ENCODE peak calls at places on chromosome 21, in five cellular contexts. J is PC-3, R is RWPE1, Y is left ventricle myocardium inferior, G is colonic mucosa. E is an unnamed sample.

GRCh38 chr21:21232320-21232719 is 234.1 kb downstream of the NCAM2 start:
- DNase-seq in J (peak), R (no peak), Y (no peak), G (no peak), E (no peak)

GRCh38 chr21:44711327-44712202 is at the start of gene TSPEAR:
- DNase-seq in J (no peak), R (no peak), Y (no peak), G (no peak), E (peak)

GRCh38 chr21:41865002-41865777 is 14.0 kb downstream of the PRDM15 start:
- DNase-seq in J (no peak), R (no peak), Y (no peak), G (no peak), E (peak)

GRCh38 chr21:35217504-35218060 is 168.5 kb upstream of the RUNX1 start:
- DNase-seq in J (peak), R (peak), Y (no peak), G (no peak), E (no peak)

GRCh38 chr21:26844258-26845065 is 747 bp downstream of the ADAMTS1 start:
- DNase-seq in J (peak), R (peak), Y (peak), G (peak), E (peak)

GRCh38 chr21:17371470-17371869 is 141.4 kb upstream of the CXADR start:
- DNase-seq in J (peak), R (no peak), Y (no peak), G (no peak), E (no peak)

GRCh38 chr21:28144653-28145052 is 848.0 kb downstream of the LTN1 start:
- DNase-seq in J (no peak), R (no peak), Y (no peak), G (no peak), E (no peak)

GRCh38 chr21:16181024-16181423 is 451.2 kb downstream of the USP25 start:
- DNase-seq in J (no peak), R (no peak), Y (no peak), G (no peak), E (no peak)

GRCh38 chr21:26850116-26850643 is 5.0 kb upstream of the ADAMTS1 start:
- DNase-seq in J (peak), R (peak), Y (no peak), G (no peak), E (no peak)

GRCh38 chr21:29704719-29705118 is 235.1 kb downstream of the GRIK1 start:
- DNase-seq in J (no peak), R (no peak), Y (no peak), G (no peak), E (no peak)

GRCh38 chr21:44049182-44049581 is 37.1 kb downstream of the TRAPPC10 start:
- DNase-seq in J (no peak), R (no peak), Y (no peak), G (no peak), E (no peak)

GRCh38 chr21:34881894-34882371 is 167.2 kb downstream of the RUNX1 start:
- DNase-seq in J (peak), R (peak), Y (no peak), G (peak), E (no peak)

GRCh38 chr21:9837946-9838801 is 683.2 kb upstream of the TPTE start:
- DNase-seq in J (peak), R (no peak), Y (no peak), G (no peak), E (peak)

GRCh38 chr21:9839011-9839661 is 682.2 kb upstream of the TPTE start:
- DNase-seq in J (peak), R (no peak), Y (peak), G (no peak), E (peak)

GRCh38 chr21:42215942-42216725 is 2.8 kb upstream of the ABCG1 start:
- DNase-seq in J (no peak), R (no peak), Y (no peak), G (no peak), E (no peak)

GRCh38 chr21:36646011-36646410 is 52.9 kb upstream of the SIM2 start:
- DNase-seq in J (no peak), R (no peak), Y (no peak), G (no peak), E (no peak)

GRCh38 chr21:34885125-34885524 is 164.0 kb downstream of the RUNX1 start:
- DNase-seq in J (peak), R (no peak), Y (no peak), G (peak), E (no peak)

GRCh38 chr21:16514316-16514715 is 784.5 kb downstream of the USP25 start:
- DNase-seq in J (no peak), R (no peak), Y (no peak), G (no peak), E (no peak)

GRCh38 chr21:34511787-34512451 is at the start of gene KCNE1:
- DNase-seq in J (no peak), R (no peak), Y (no peak), G (no peak), E (no peak)

GRCh38 chr21:19603011-19603593 is 1199.5 kb upstream of the TMPRSS15 start:
- DNase-seq in J (no peak), R (no peak), Y (no peak), G (no peak), E (no peak)

GRCh38 chr21:21612446-21612845 is 614.2 kb downstream of the NCAM2 start:
- DNase-seq in J (peak), R (peak), Y (no peak), G (no peak), E (no peak)

GRCh38 chr21:16535100-16535418 is 805.3 kb downstream of the USP25 start:
- DNase-seq in J (peak), R (no peak), Y (peak), G (no peak), E (peak)

GRCh38 chr21:36949171-36950141 is 17.0 kb downstream of the HLCS start:
- DNase-seq in J (no peak), R (peak), Y (no peak), G (no peak), E (no peak)

GRCh38 chr21:27570306-27570868 is 603.5 kb upstream of the ADAMTS5 start:
- DNase-seq in J (peak), R (peak), Y (peak), G (no peak), E (no peak)

GRCh38 chr21:22351076-22351475 is 1352.9 kb downstream of the NCAM2 start:
- DNase-seq in J (no peak), R (no peak), Y (no peak), G (no peak), E (no peak)

GRCh38 chr21:43767980-43768867 is 7.9 kb downstream of the CSTB start:
- DNase-seq in J (peak), R (peak), Y (no peak), G (peak), E (peak)

GRCh38 chr21:18840239-18840638 is 436.7 kb upstream of the TMPRSS15 start:
- DNase-seq in J (peak), R (no peak), Y (no peak), G (no peak), E (no peak)

GRCh38 chr21:40049031-40049958 is 182.1 kb downstream of the PCP4 start:
- DNase-seq in J (no peak), R (peak), Y (no peak), G (no peak), E (no peak)

GRCh38 chr21:14993072-14993471 is 71.7 kb downstream of the NRIP1 start:
- DNase-seq in J (no peak), R (no peak), Y (no peak), G (no peak), E (no peak)

GRCh38 chr21:35603471-35603870 is 456.9 kb downstream of the SETD4 start:
- DNase-seq in J (no peak), R (no peak), Y (no peak), G (no peak), E (no peak)

GRCh38 chr21:33411949-33412430 is 8.8 kb downstream of the IFNGR2 start:
- DNase-seq in J (no peak), R (no peak), Y (no peak), G (peak), E (no peak)
- H3K27ac ChIP-seq in J (no peak), R (peak), Y (no peak), G (peak), E (no peak)

DNA sequence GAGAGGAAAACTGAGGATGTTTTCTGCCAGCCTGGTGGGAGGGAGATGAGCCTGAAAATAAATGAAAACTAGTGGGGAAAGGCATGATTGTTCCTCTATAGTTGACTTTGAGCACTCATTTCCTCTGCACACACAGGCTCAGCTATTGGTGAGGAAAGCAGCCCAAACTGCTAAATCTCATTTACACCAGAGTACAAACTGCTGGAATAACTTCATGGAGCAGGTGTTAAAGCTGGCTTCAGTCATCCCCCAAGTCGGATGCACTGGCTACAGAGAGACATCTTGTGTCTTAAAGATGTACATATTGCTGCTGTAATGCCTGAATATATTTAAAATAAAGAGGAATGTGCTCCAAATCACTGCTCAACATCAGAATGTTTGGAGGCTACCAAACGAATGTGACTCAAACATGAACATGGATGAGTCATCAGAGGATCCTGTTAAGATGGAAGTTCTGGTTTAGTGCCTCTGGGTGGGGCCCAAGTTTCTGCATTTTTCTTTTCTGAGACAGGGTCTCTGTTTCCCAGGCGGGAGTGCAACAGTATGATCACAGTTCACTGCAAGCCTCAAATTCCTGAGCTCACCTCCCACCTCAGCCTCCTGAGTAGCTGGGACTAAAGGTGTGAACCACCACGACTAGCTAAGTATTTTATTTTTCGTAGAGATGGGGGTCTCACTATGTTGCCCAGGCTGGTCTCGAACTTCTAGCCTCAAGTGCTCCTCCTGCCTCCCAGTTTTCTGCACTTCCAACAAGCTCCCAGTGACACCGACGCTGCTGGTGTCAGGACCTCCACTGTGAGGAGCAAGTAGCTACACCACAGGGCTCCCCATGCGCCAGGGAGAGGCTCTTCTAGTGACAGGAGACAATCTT is 79.0 kb upstream of the KRTAP19-8 start:
- DNase-seq in J (peak), R (peak), Y (no peak), G (no peak), E (no peak)
- TF ChIP-seq CTCF in J (peak), R (no peak), Y (no peak), G (no peak), E (no peak)

GRCh38 chr21:31501921-31502320 is 157.6 kb upstream of the SOD1 start:
- DNase-seq in J (peak), R (peak), Y (no peak), G (no peak), E (no peak)
- H3K27ac ChIP-seq in J (peak), R (no peak), Y (no peak), G (no peak), E (no peak)

DNA sequence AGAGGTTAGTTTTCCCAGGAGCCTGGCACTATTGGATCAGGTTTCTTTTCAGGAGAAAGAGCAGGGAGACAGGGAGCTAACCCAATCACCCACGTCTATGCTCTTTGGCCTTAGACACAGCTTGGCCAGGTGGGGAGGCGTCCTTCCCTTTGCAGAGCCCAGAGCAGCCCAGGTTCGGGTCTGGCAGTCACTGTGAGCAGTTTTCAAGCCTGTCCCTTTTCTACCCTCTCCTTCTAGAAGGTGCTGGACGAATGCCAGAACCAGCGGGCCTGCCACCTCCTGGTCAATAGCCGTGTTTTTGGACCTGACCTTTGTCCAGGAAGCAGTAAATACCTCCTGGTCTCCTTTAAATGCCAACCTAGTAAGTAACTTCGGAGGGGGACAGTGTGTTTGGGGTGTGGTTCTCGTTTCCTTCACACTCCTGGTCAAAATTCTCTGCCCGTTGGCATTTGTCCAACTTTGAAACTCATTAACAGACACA is 44.9 kb downstream of the EVA1C start:
- DNase-seq in J (peak), R (no peak), Y (peak), G (peak), E (peak)
- TF ChIP-seq CTCF in J (peak), R (no peak), Y (no peak), G (no peak), E (no peak)

GRCh38 chr21:38410451-38410850 is 87.8 kb downstream of the ERG start:
- DNase-seq in J (no peak), R (no peak), Y (no peak), G (no peak), E (no peak)
- H3K27ac ChIP-seq in J (no peak), R (no peak), Y (no peak), G (no peak), E (no peak)

GRCh38 chr21:45898028-45898350 is 83.6 kb upstream of the COL6A1 start:
- DNase-seq in J (no peak), R (no peak), Y (peak), G (no peak), E (no peak)

GRCh38 chr21:45895778-45896370 is 85.7 kb upstream of the COL6A1 start:
- DNase-seq in J (no peak), R (no peak), Y (no peak), G (no peak), E (no peak)

GRCh38 chr21:45899317-45900033 is 82.1 kb upstream of the COL6A1 start:
- DNase-seq in J (no peak), R (no peak), Y (peak), G (no peak), E (no peak)

GRCh38 chr21:45898781-45899180 is 82.8 kb upstream of the COL6A1 start:
- DNase-seq in J (no peak), R (no peak), Y (no peak), G (no peak), E (no peak)

GRCh38 chr21:45897191-45898027 is 84.2 kb upstream of the COL6A1 start:
- DNase-seq in J (no peak), R (no peak), Y (peak), G (no peak), E (no peak)
- TF ChIP-seq CTCF in J (no peak), R (no peak), Y (no peak), G (no peak), E (no peak)

GRCh38 chr21:33359446-33359845 is 34.7 kb downstream of the IFNAR1 start:
- DNase-seq in J (no peak), R (no peak), Y (no peak), G (no peak), E (no peak)
- H3K27ac ChIP-seq in J (peak), R (no peak), Y (peak), G (no peak), E (no peak)